ENCODE peak calls at places on chromosomes 2 and 18, in eight cellular contexts. N is fibroblast of pulmonary artery, U is cardiac muscle cell, F is A549, M is lower lobe of right lung, S is mesendoderm, Z is tibial artery, E is right cardiac atrium. Y is an unnamed sample.

GRCh38 chr2:227939271-227940027 is 68.0 kb downstream of the DAW1 start:
- DNase-seq in M (no peak), U (peak; percentile 72), Z (no peak), S (peak; percentile 71), E (no peak), N (peak; percentile 68), F (peak; percentile 62), Y (peak; percentile 29)

GRCh38 chr18:57077786-57078552 is 68.9 kb upstream of the BOD1L2 start:
- DNase-seq in N (no peak), M (no peak), U (no peak), S (no peak), F (no peak), Z (no peak), E (no peak), Y (peak; percentile 84)

GRCh38 chr2:235951980-235952379 is 216.2 kb downstream of the GBX2 start:
- DNase-seq in U (no peak), M (no peak), Z (no peak), S (peak; percentile 44), F (no peak), N (no peak), E (no peak), Y (peak; percentile 89)

GRCh38 chr18:48902856-48903601 is 47.7 kb downstream of the SMAD7 start:
- DNase-seq in S (no peak), E (peak; percentile 94), N (peak; percentile 76), F (no peak), U (peak; percentile 89), M (no peak), Z (peak; percentile 95), Y (no peak)

GRCh38 chr2:210363876-210364275 is 48.9 kb upstream of the MYL1 start:
- DNase-seq in F (no peak), Z (no peak), S (peak; percentile 11), E (no peak), U (no peak), M (no peak), N (no peak), Y (no peak)

GRCh38 chr2:74762789-74763188 is 71.1 kb upstream of the HK2 start:
- DNase-seq in M (no peak), Z (no peak), F (no peak), U (peak; percentile 21), N (no peak), E (no peak), S (peak; percentile 50), Y (no peak)

GRCh38 chr2:84846732-84847131 is 34.2 kb downstream of the TRABD2A start:
- DNase-seq in U (peak; percentile 8), M (no peak), Z (no peak), S (no peak), F (no peak), E (no peak), N (no peak), Y (no peak)

GRCh38 chr2:203705184-203705583 is 1.3 kb upstream of the CD28 start:
- DNase-seq in N (no peak), S (no peak), Z (no peak), F (no peak), E (no peak), M (no peak), U (no peak), Y (no peak)

GRCh38 chr2:131029812-131030211 is 63.4 kb downstream of the FAM168B start:
- DNase-seq in M (no peak), S (no peak), N (no peak), E (no peak), Z (no peak), U (no peak), F (no peak), Y (no peak)

GRCh38 chr18:69088971-69089370 is 291.1 kb downstream of the CCDC102B start:
- DNase-seq in Z (no peak), E (no peak), M (no peak), N (no peak), F (no peak), U (no peak), S (no peak), Y (no peak)
- H3K4me3 ChIP-seq in Z (no peak overlapping the region), E (no peak overlapping the region), M (no peak overlapping the region), N (no peak overlapping the region), F (no peak overlapping the region), U (no peak overlapping the region), S (no peak overlapping the region), Y (no peak overlapping the region)

GRCh38 chr18:50311573-50312106 is 24.1 kb upstream of the CXXC1 start:
- DNase-seq in Z (no peak), F (no peak), E (no peak), M (no peak), N (no peak), U (no peak), S (no peak), Y (no peak)

GRCh38 chr18:50307400-50307737 is 19.9 kb upstream of the CXXC1 start:
- DNase-seq in E (no peak), F (no peak), U (no peak), N (no peak), Z (no peak), M (no peak), S (no peak), Y (no peak)

GRCh38 chr18:50310080-50310479 is 22.6 kb upstream of the CXXC1 start:
- DNase-seq in M (no peak), N (no peak), E (no peak), F (no peak), U (no peak), Z (no peak), S (no peak), Y (no peak)

GRCh38 chr18:50307738-50308470 is 20.4 kb upstream of the CXXC1 start:
- DNase-seq in F (peak; percentile 88), U (peak; percentile 94), M (peak; percentile 94), E (peak; percentile 98), N (peak; percentile 95), S (peak; percentile 93), Z (peak; percentile 89), Y (peak; percentile 89)

DNA sequence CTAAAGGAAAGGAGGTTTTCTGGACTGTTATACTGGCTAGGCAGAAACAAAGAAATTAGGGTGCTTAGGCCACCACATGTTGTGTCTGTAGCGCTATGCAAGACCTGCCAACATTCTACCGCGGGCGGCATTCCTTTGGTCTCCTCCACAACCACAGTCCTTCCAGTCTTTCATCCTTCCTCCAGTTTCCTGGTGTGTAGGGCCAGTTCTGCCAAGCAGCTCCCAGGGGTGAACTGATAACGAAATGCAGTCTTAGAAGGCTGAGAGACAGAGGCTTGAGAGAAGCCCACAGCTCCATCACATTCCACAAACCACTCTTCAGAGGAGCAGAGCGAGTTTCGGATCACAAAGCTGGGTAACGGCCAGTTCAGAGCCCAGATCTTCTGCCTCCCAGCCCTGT is 19.5 kb upstream of the CXXC1 start:
- DNase-seq in F (no peak), E (peak; percentile 52), M (no peak), U (peak; percentile 98), N (peak; percentile 83), Z (no peak), S (peak; percentile 38), Y (no peak)
- H3K4me3 ChIP-seq in F (peak overlapping the region; percentile 48), E (peak overlapping the region; percentile 52), M (no peak overlapping the region), U (no peak overlapping the region), N (peak overlapping the region; percentile 50), Z (peak overlapping the region; percentile 54), S (no peak overlapping the region), Y (peak overlapping the region; percentile 57)

DNA sequence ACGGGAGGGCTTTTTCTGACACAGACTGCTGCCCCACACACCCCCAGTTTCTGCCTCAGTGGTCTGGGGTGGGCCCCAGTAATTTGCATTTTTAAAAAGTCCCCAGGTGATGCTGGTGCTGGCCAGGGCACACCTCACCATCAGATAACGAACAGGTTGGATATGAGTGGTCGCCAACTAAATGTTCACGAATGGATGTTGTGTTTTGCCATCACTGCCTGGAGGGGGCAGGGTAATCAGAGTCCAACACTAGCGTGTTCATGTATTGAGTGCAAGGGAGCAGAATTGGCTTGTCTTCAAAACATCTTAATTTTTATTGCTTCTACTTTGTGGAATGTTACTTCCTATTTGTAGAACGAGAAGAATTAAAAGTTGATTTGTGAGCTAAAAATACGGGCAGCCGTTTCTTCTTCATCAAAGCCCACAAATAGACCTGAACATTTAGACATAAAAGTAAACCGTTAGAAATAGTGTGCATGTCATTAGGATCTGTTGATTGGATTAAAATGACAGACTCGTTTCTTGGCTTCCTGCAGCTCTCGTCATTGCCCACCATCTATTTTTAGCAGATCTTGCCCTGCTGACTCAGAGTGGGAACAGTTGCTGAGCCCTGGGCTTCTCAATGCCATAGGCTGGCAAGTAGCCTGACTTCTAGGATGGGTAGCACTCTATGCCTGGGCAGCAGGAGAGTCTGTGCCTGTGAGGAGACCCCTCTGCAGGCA is 45.2 kb downstream of the NCK2 start:
- DNase-seq in S (no peak), N (peak; percentile 42), Z (peak; percentile 82), U (peak; percentile 40), M (no peak), E (no peak), F (no peak), Y (peak; percentile 60)
- H3K4me3 ChIP-seq in S (no peak overlapping the region), N (no peak overlapping the region), Z (peak overlapping the region; percentile 37), U (no peak overlapping the region), M (peak overlapping the region; percentile 3), E (no peak overlapping the region), F (no peak overlapping the region), Y (no peak overlapping the region)

GRCh38 chr2:170975943-170976270 is 46.9 kb downstream of the GORASP2 start:
- DNase-seq in U (no peak), M (no peak), N (no peak), F (no peak), E (no peak), Z (no peak), S (no peak), Y (no peak)

GRCh38 chr2:170975127-170975942 is 46.3 kb downstream of the GORASP2 start:
- DNase-seq in M (no peak), U (no peak), N (no peak), S (no peak), F (no peak), Z (no peak), E (no peak), Y (no peak)

GRCh38 chr2:170973492-170974303 is 44.6 kb downstream of the GORASP2 start:
- DNase-seq in F (peak; percentile 85), S (peak; percentile 72), N (peak; percentile 78), M (peak; percentile 91), U (peak; percentile 86), Z (peak; percentile 89), E (peak; percentile 95), Y (peak; percentile 78)

GRCh38 chr2:170973225-170973491 is 44.1 kb downstream of the GORASP2 start:
- DNase-seq in U (no peak), N (no peak), E (no peak), S (no peak), M (no peak), F (no peak), Z (no peak), Y (no peak)

GRCh38 chr2:170974304-170974993 is 45.4 kb downstream of the GORASP2 start:
- DNase-seq in E (no peak), U (peak; percentile 37), N (peak; percentile 23), Z (no peak), F (no peak), S (peak; percentile 92), M (no peak), Y (no peak)
- H3K4me3 ChIP-seq in E (peak overlapping the region; percentile 77), U (no peak overlapping the region), N (no peak overlapping the region), Z (peak overlapping the region; percentile 84), F (peak overlapping the region; percentile 58), S (no peak overlapping the region), M (peak overlapping the region; percentile 71), Y (no peak overlapping the region)